ENCODE peak calls at places on chromosomes 4 and X, in seven cellular contexts. U, B, S, H, E, G and V are unnamed samples.

GRCh38 chr4:26085581-26085980 is 171.6 kb downstream of the SMIM20 start:
- DNase-seq in H (no peak), U (no peak), S (no peak), B (no peak), E (no peak), G (peak), V (no peak)

GRCh38 chr4:92304073-92304472 is 307 bp downstream of the GRID2 start:
- DNase-seq in S (no peak), E (no peak), H (no peak), B (no peak), U (no peak), G (peak), V (no peak)

GRCh38 chr4:8071741-8072140 is 86.9 kb downstream of the ABLIM2 start:
- DNase-seq in B (no peak), G (no peak), U (no peak), H (no peak), E (no peak), S (no peak), V (peak)

GRCh38 chr4:99301376-99302164 is 10.8 kb upstream of the ADH1A start:
- DNase-seq in H (no peak), U (no peak), E (no peak), S (no peak), B (no peak), G (no peak), V (no peak)

GRCh38 chr4:1449833-1450741 is 43.8 kb upstream of the NKX1-1 start:
- DNase-seq in H (peak), U (no peak), G (no peak), B (no peak), S (peak), E (no peak), V (peak)

GRCh38 chr4:98786866-98787265 is 128.5 kb upstream of the TSPAN5 start:
- DNase-seq in E (peak), G (no peak), U (no peak), B (no peak), S (no peak), H (no peak), V (no peak)

GRCh38 chr4:42151568-42152506 is 618 bp downstream of the BEND4 start:
- DNase-seq in B (no peak), E (no peak), S (no peak), G (no peak), U (peak), H (no peak), V (no peak)

GRCh38 chr4:162837679-162838078 is 329.0 kb downstream of the NAF1 start:
- DNase-seq in G (peak), H (no peak), S (no peak), B (no peak), E (no peak), U (no peak), V (no peak)

GRCh38 chrX:40299028-40299479 is 201.3 kb upstream of the BCOR start:
- DNase-seq in H (no peak), G (no peak), U (no peak), B (no peak), S (no peak), E (peak), V (no peak)

GRCh38 chr4:173794662-173795061 is 264.6 kb upstream of the HAND2 start:
- DNase-seq in E (no peak), H (no peak), U (no peak), B (no peak), S (no peak), G (peak), V (no peak)

GRCh38 chr4:130747842-130748241 is 1651.9 kb downstream of the C4orf33 start:
- DNase-seq in H (no peak), B (no peak), S (no peak), G (peak), U (no peak), E (no peak), V (no peak)
- TF ChIP-seq CTCF in H (no peak), B (no peak), S (no peak), G (peak), U (no peak), E (peak), V (no peak)

GRCh38 chr4:76733380-76733779 is 164.6 kb downstream of the SOWAHB start:
- DNase-seq in B (no peak), U (peak), H (no peak), S (no peak), E (peak), G (peak), V (no peak)
- TF ChIP-seq CTCF in B (peak), U (peak), H (no peak), S (no peak), E (peak), G (peak), V (no peak)

GRCh38 chrX:74464722-74465121 is 43.4 kb downstream of the SLC16A2 start:
- DNase-seq in E (no peak), H (no peak), B (no peak), G (no peak), U (no peak), S (no peak), V (no peak)

GRCh38 chrX:74461384-74461783 is 40.1 kb downstream of the SLC16A2 start:
- DNase-seq in H (no peak), E (no peak), G (no peak), S (no peak), U (no peak), B (no peak), V (no peak)

GRCh38 chrX:74453178-74453577 is 31.9 kb downstream of the SLC16A2 start:
- DNase-seq in B (no peak), H (no peak), G (peak), U (no peak), S (no peak), E (no peak), V (no peak)

GRCh38 chrX:74458738-74459137 is 37.4 kb downstream of the SLC16A2 start:
- DNase-seq in E (no peak), B (no peak), S (no peak), G (peak), U (no peak), H (no peak), V (no peak)
- TF ChIP-seq CTCF in E (no peak), B (no peak), S (no peak), G (peak), U (no peak), H (no peak), V (no peak)

DNA sequence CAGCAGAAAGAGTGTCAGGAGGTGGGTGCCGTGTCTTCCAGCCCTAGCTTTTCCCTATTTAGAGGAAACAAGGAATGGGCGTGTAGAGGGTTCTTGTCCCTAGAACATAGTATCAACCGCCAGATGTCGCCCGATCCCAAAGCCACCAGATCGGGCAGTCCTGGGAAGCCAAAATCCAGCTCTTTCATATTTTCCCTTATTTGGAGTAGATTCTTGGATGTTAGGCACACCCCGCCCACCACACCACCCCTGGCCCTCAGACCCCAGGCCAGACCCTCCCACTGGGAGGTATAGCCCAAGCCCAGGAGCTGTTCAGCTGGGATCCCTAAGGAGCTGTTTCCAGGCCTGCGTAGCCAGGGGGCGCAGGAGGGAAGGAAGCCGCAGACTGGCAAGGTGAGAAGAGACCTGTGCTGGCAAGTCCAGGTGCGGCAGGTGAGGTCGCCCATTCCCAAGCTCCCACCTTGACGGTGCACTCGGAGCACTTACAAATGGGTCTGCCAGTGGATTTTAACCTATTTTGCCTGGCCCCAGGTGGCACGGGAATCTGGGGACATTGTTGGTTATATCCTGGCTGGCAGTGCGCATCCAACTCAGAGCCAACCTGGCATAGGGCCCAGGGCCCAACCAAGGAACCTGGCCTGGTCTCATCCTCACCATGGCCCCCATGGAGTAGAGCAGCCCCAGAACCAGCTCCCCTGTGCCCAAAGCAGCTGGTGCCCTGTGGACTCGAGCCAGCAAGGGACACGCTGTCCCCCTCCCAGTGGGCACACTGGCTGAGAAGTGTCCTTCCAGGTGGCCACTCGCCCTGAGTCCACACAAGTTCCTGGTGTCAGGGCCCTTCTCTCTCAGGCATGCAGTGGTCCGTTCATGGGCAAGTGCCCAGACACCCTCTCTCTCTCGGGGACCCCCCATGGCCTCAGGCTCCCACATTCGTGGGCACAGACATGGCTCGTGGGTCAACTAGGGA is 811 bp downstream of the FLNA start:
- DNase-seq in E (peak), G (peak), H (peak), B (peak), U (peak), S (peak), V (no peak)
- TF ChIP-seq CTCF in E (peak), G (peak), H (peak), B (peak), U (peak), S (peak), V (peak)

DNA sequence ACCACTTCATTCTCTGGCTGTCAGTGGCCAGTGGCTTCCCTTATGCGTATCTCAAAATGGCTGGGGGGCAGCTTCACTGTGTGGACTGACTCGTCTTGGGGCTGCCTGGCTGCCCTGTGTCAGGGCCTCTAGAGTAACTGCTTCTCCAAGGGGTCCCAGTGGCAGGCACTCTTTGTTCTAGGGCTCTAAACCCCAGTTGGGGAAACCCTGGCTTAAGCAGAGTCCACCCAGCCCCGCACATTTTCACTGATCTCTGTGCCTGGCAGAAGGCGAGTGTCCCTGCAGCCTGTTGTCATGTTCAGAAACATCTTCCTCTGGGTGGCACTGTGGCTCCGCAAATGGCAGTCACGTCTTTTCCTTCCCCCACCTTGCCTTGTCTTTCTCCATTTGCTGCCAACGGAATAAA is 59.7 kb downstream of the NBDY start:
- DNase-seq in E (no peak), B (peak), H (peak), S (no peak), G (no peak), U (no peak), V (no peak)
- TF ChIP-seq CTCF in E (no peak), B (peak), H (peak), S (peak), G (no peak), U (no peak), V (no peak)

GRCh38 chr4:31045724-31046318 is 325.7 kb downstream of the PCDH7 start:
- DNase-seq in B (no peak), S (no peak), U (peak), H (no peak), G (peak), E (peak), V (no peak)
- TF ChIP-seq CTCF in B (no peak), S (peak), U (no peak), H (no peak), G (peak), E (peak), V (peak)

GRCh38 chr4:183444149-183444952 is at the start of gene CDKN2AIP:
- DNase-seq in H (peak), G (peak), S (peak), U (peak), B (peak), E (peak), V (peak)
- TF ChIP-seq CTCF in H (peak), G (no peak), S (peak), U (no peak), B (peak), E (peak), V (peak)

GRCh38 chrX:71945435-71945834 is 34.8 kb downstream of the NHSL2 start:
- DNase-seq in U (no peak), S (no peak), H (no peak), G (no peak), B (no peak), E (no peak), V (no peak)

GRCh38 chrX:71941145-71941544 is 30.5 kb downstream of the NHSL2 start:
- DNase-seq in U (no peak), B (no peak), H (no peak), S (no peak), G (no peak), E (no peak), V (no peak)

GRCh38 chrX:71941771-71942170 is 31.1 kb downstream of the NHSL2 start:
- DNase-seq in U (no peak), B (no peak), G (peak), H (peak), S (no peak), E (no peak), V (no peak)

GRCh38 chrX:71949363-71949762 is 38.7 kb downstream of the NHSL2 start:
- DNase-seq in S (no peak), U (no peak), G (no peak), H (no peak), E (no peak), B (no peak), V (no peak)

GRCh38 chrX:71944369-71944768 is 33.7 kb downstream of the NHSL2 start:
- DNase-seq in E (no peak), H (no peak), S (no peak), G (no peak), B (no peak), U (no peak), V (no peak)
- TF ChIP-seq CTCF in E (no peak), H (no peak), S (no peak), G (no peak), B (no peak), U (no peak), V (no peak)

GRCh38 chrX:3939967-3940610 is 226.6 kb upstream of the PRKX start:
- DNase-seq in B (no peak), E (no peak), H (no peak), U (peak), G (peak), S (no peak), V (no peak)
- TF ChIP-seq CTCF in B (peak), E (peak), H (no peak), U (no peak), G (peak), S (no peak), V (no peak)